ENCODE peak calls at places on chromosome 7, in seven cellular contexts. One of them, this sample, is unnamed.

GRCh38 chr7:108454674-108455523 is 1.3 kb downstream of the NRCAM start:
- DNase-seq in HepG2: no peak
- DNase-seq in cardiac muscle cell: peak
- DNase-seq in astrocyte: peak
- DNase-seq in HFFc6: no peak
- DNase-seq in neural crest cell: peak
- DNase-seq in GM13977: peak
- DNase-seq in this sample: peak

GRCh38 chr7:107948645-107949442 is 54.1 kb downstream of the LAMB1 start:
- DNase-seq in HFFc6: peak
- DNase-seq in astrocyte: peak
- DNase-seq in neural crest cell: no peak
- DNase-seq in GM13977: no peak
- DNase-seq in cardiac muscle cell: peak
- DNase-seq in HepG2: peak
- DNase-seq in this sample: no peak

GRCh38 chr7:143345428-143345900 is 17.0 kb downstream of the FAM131B start:
- DNase-seq in neural crest cell: peak
- DNase-seq in astrocyte: peak
- DNase-seq in HFFc6: no peak
- DNase-seq in cardiac muscle cell: peak
- DNase-seq in GM13977: no peak
- DNase-seq in HepG2: no peak
- DNase-seq in this sample: peak

GRCh38 chr7:111162692-111163091 is 71.8 kb downstream of the LRRN3 start:
- DNase-seq in HepG2: peak
- DNase-seq in cardiac muscle cell: no peak
- DNase-seq in HFFc6: no peak
- DNase-seq in neural crest cell: no peak
- DNase-seq in GM13977: no peak
- DNase-seq in astrocyte: peak
- DNase-seq in this sample: no peak

GRCh38 chr7:151376218-151376902 is 33.5 kb downstream of the WDR86 start:
- DNase-seq in HepG2: no peak
- DNase-seq in neural crest cell: no peak
- DNase-seq in HFFc6: no peak
- DNase-seq in GM13977: peak
- DNase-seq in astrocyte: no peak
- DNase-seq in cardiac muscle cell: no peak
- DNase-seq in this sample: peak

GRCh38 chr7:108239501-108240225 is 109.5 kb upstream of the LAMB4 start:
- DNase-seq in HFFc6: no peak
- DNase-seq in neural crest cell: no peak
- DNase-seq in cardiac muscle cell: no peak
- DNase-seq in GM13977: no peak
- DNase-seq in astrocyte: no peak
- DNase-seq in HepG2: no peak
- DNase-seq in this sample: no peak

GRCh38 chr7:54349259-54349658 is 192.9 kb upstream of the VSTM2A start:
- DNase-seq in GM13977: no peak
- DNase-seq in HFFc6: no peak
- DNase-seq in HepG2: no peak
- DNase-seq in neural crest cell: no peak
- DNase-seq in cardiac muscle cell: no peak
- DNase-seq in astrocyte: peak
- DNase-seq in this sample: no peak

GRCh38 chr7:2190531-2190930 is 42.2 kb downstream of the MAD1L1 start:
- DNase-seq in astrocyte: peak
- DNase-seq in GM13977: no peak
- DNase-seq in neural crest cell: no peak
- DNase-seq in cardiac muscle cell: no peak
- DNase-seq in HepG2: no peak
- DNase-seq in HFFc6: no peak
- DNase-seq in this sample: no peak

GRCh38 chr7:87218941-87219544 is 489 bp downstream of the TMEM243 start:
- DNase-seq in HFFc6: peak
- DNase-seq in neural crest cell: no peak
- DNase-seq in astrocyte: peak
- DNase-seq in cardiac muscle cell: peak
- DNase-seq in GM13977: peak
- DNase-seq in HepG2: peak
- DNase-seq in this sample: peak

GRCh38 chr7:112708236-112708635 is 82.0 kb downstream of the TMEM168 start:
- DNase-seq in HFFc6: no peak
- DNase-seq in cardiac muscle cell: no peak
- DNase-seq in HepG2: peak
- DNase-seq in GM13977: no peak
- DNase-seq in neural crest cell: no peak
- DNase-seq in astrocyte: no peak
- DNase-seq in this sample: no peak

GRCh38 chr7:1954366-1955004 is 278.3 kb downstream of the MAD1L1 start:
- DNase-seq in GM13977: no peak
- DNase-seq in HFFc6: no peak
- DNase-seq in HepG2: no peak
- DNase-seq in neural crest cell: no peak
- DNase-seq in astrocyte: no peak
- DNase-seq in cardiac muscle cell: no peak
- DNase-seq in this sample: no peak

GRCh38 chr7:90383879-90384278 is 19.4 kb upstream of the CLDN12 start:
- DNase-seq in neural crest cell: no peak
- DNase-seq in HepG2: no peak
- DNase-seq in HFFc6: peak
- DNase-seq in cardiac muscle cell: peak
- DNase-seq in astrocyte: peak
- DNase-seq in GM13977: no peak
- DNase-seq in this sample: no peak

GRCh38 chr7:13179775-13180448 is 492.5 kb downstream of the ARL4A start:
- DNase-seq in HFFc6: no peak
- DNase-seq in neural crest cell: no peak
- DNase-seq in astrocyte: peak
- DNase-seq in cardiac muscle cell: peak
- DNase-seq in HepG2: no peak
- DNase-seq in GM13977: no peak
- DNase-seq in this sample: no peak

GRCh38 chr7:107108951-107109350 is 59.9 kb upstream of the HBP1 start:
- DNase-seq in astrocyte: no peak
- DNase-seq in neural crest cell: no peak
- DNase-seq in cardiac muscle cell: no peak
- DNase-seq in HepG2: no peak
- DNase-seq in HFFc6: no peak
- DNase-seq in GM13977: no peak
- DNase-seq in this sample: no peak

GRCh38 chr7:151168022-151168786 is 710 bp upstream of the GBX1 start:
- DNase-seq in cardiac muscle cell: no peak
- DNase-seq in astrocyte: no peak
- DNase-seq in GM13977: peak
- DNase-seq in HFFc6: no peak
- DNase-seq in HepG2: no peak
- DNase-seq in neural crest cell: peak
- DNase-seq in this sample: peak

GRCh38 chr7:157347217-157347904 is 10.6 kb downstream of the DNAJB6 start:
- DNase-seq in neural crest cell: no peak
- DNase-seq in GM13977: no peak
- DNase-seq in astrocyte: peak
- DNase-seq in HFFc6: peak
- DNase-seq in cardiac muscle cell: peak
- DNase-seq in HepG2: no peak
- DNase-seq in this sample: no peak

GRCh38 chr7:91784469-91784868 is 96.0 kb downstream of the MTERF1 start:
- DNase-seq in neural crest cell: no peak
- DNase-seq in astrocyte: peak
- DNase-seq in GM13977: peak
- DNase-seq in HepG2: no peak
- DNase-seq in cardiac muscle cell: peak
- DNase-seq in HFFc6: peak
- DNase-seq in this sample: no peak

GRCh38 chr7:65951837-65952578 is 30.0 kb downstream of the GUSB start:
- DNase-seq in HepG2: no peak
- DNase-seq in neural crest cell: no peak
- DNase-seq in HFFc6: no peak
- DNase-seq in astrocyte: no peak
- DNase-seq in cardiac muscle cell: peak
- DNase-seq in GM13977: no peak
- DNase-seq in this sample: no peak

GRCh38 chr7:69388462-69389137 is 209.7 kb upstream of the AUTS2 start:
- DNase-seq in astrocyte: peak
- DNase-seq in neural crest cell: no peak
- DNase-seq in HepG2: no peak
- DNase-seq in cardiac muscle cell: no peak
- DNase-seq in GM13977: no peak
- DNase-seq in HFFc6: no peak
- DNase-seq in this sample: no peak

GRCh38 chr7:139995034-139995915 is 67.5 kb downstream of the PARP12 start:
- DNase-seq in astrocyte: peak
- DNase-seq in cardiac muscle cell: peak
- DNase-seq in neural crest cell: no peak
- DNase-seq in HepG2: no peak
- DNase-seq in GM13977: no peak
- DNase-seq in HFFc6: peak
- DNase-seq in this sample: no peak

GRCh38 chr7:70694357-70694908 is 437.5 kb upstream of the GALNT17 start:
- DNase-seq in neural crest cell: peak
- DNase-seq in cardiac muscle cell: peak
- DNase-seq in HFFc6: no peak
- DNase-seq in astrocyte: peak
- DNase-seq in HepG2: no peak
- DNase-seq in GM13977: peak
- DNase-seq in this sample: peak

GRCh38 chr7:77657427-77658331 is 38.6 kb upstream of the RSBN1L start:
- DNase-seq in neural crest cell: no peak
- DNase-seq in HFFc6: peak
- DNase-seq in cardiac muscle cell: peak
- DNase-seq in HepG2: peak
- DNase-seq in astrocyte: no peak
- DNase-seq in GM13977: peak
- DNase-seq in this sample: peak

GRCh38 chr7:127107601-127108007 is 145.1 kb downstream of the GRM8 start:
- DNase-seq in neural crest cell: peak
- DNase-seq in HFFc6: peak
- DNase-seq in HepG2: peak
- DNase-seq in astrocyte: peak
- DNase-seq in cardiac muscle cell: peak
- DNase-seq in GM13977: peak
- DNase-seq in this sample: peak
- TF ChIP-seq CTCF in neural crest cell: peak
- TF ChIP-seq CTCF in HFFc6: peak
- TF ChIP-seq CTCF in HepG2: peak
- TF ChIP-seq CTCF in astrocyte: peak
- TF ChIP-seq CTCF in cardiac muscle cell: peak
- TF ChIP-seq CTCF in GM13977: peak
- TF ChIP-seq CTCF in this sample: peak

DNA sequence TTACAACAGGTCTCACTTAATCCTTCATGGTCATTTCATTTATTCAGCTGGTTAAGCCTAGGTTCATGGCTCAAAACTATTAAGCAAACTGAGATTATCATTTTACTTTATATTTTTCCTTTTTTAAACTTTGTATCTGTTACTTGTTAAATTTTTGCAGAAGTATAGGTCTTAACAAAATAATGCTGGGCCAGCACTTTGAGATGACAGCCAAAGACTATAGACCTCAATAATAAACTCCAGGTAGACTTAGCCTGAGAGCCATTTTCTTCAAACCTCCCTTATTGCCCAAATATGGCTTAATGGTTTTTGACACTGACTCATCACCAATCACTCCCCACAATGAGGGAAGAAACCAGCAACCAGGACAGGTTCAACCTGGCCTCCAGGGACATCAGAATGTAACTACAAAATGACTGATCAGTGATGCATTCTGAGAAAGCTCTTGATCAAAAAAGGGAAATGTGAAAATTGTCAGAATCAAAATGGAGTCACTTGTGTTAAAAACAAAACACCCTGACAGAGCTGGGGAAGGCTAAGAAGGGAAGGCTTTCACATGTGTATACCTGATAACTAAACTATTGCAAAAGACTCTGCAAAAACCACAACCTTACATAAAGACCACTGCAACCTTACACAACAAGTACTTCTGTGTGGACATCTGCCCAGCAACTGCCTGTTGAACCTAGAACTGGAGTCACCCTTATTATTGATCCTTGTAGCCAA is 2.1 kb upstream of the CCDC126 start:
- DNase-seq in HepG2: peak
- DNase-seq in astrocyte: no peak
- DNase-seq in neural crest cell: no peak
- DNase-seq in GM13977: peak
- DNase-seq in HFFc6: no peak
- DNase-seq in cardiac muscle cell: no peak
- DNase-seq in this sample: peak
- TF ChIP-seq CTCF in HepG2: no peak
- TF ChIP-seq CTCF in astrocyte: no peak
- TF ChIP-seq CTCF in neural crest cell: no peak
- TF ChIP-seq CTCF in GM13977: no peak
- TF ChIP-seq CTCF in HFFc6: no peak
- TF ChIP-seq CTCF in cardiac muscle cell: no peak
- TF ChIP-seq CTCF in this sample: no peak

GRCh38 chr7:31052504-31052840 is 364 bp downstream of the ADCYAP1R1 start:
- DNase-seq in astrocyte: no peak
- DNase-seq in HepG2: no peak
- DNase-seq in neural crest cell: no peak
- DNase-seq in cardiac muscle cell: no peak
- DNase-seq in HFFc6: no peak
- DNase-seq in GM13977: no peak
- DNase-seq in this sample: no peak
- TF ChIP-seq CTCF in astrocyte: no peak
- TF ChIP-seq CTCF in HepG2: no peak
- TF ChIP-seq CTCF in neural crest cell: peak
- TF ChIP-seq CTCF in cardiac muscle cell: no peak
- TF ChIP-seq CTCF in HFFc6: no peak
- TF ChIP-seq CTCF in GM13977: no peak
- TF ChIP-seq CTCF in this sample: no peak

GRCh38 chr7:95725170-95725569 is 47.2 kb upstream of the DYNC1I1 start:
- DNase-seq in HepG2: no peak
- DNase-seq in GM13977: no peak
- DNase-seq in cardiac muscle cell: no peak
- DNase-seq in HFFc6: no peak
- DNase-seq in neural crest cell: no peak
- DNase-seq in astrocyte: no peak
- DNase-seq in this sample: no peak

GRCh38 chr7:95718556-95719410 is 53.6 kb upstream of the DYNC1I1 start:
- DNase-seq in neural crest cell: no peak
- DNase-seq in astrocyte: no peak
- DNase-seq in HepG2: no peak
- DNase-seq in GM13977: no peak
- DNase-seq in cardiac muscle cell: peak
- DNase-seq in HFFc6: no peak
- DNase-seq in this sample: peak

DNA sequence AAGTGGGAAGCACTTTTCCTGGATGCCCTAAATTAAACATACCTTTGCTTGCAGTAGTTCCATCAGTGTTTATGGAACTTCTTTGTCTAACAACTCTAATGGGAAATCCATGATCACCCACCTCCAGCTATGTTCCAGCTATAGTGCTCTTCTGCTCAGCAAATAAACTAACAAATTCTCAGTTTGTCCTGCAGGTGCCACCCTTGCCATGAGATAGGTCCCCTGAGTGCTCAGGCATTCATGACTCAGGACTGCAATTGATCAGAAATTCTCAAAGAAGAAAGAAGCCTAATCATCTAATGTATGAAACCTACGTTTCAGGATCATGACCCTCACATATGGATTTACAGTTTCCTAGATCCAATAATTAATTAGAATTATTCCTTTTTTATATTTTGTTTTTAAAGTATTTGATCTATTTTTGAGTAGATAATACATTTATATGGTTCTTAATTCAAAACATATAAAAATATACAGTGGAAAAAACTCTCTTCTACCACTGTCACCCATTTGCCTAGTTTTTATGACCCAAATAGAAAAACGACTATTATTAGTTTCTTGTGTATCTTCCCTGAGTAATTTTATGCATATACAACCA is 48.7 kb upstream of the DYNC1I1 start:
- DNase-seq in neural crest cell: peak
- DNase-seq in astrocyte: peak
- DNase-seq in GM13977: peak
- DNase-seq in cardiac muscle cell: peak
- DNase-seq in HFFc6: peak
- DNase-seq in HepG2: peak
- DNase-seq in this sample: peak
- TF ChIP-seq CTCF in neural crest cell: peak
- TF ChIP-seq CTCF in astrocyte: peak
- TF ChIP-seq CTCF in GM13977: peak
- TF ChIP-seq CTCF in cardiac muscle cell: peak
- TF ChIP-seq CTCF in HFFc6: peak
- TF ChIP-seq CTCF in HepG2: peak
- TF ChIP-seq CTCF in this sample: peak

This sample was measured in GM13976.